ENCODE peak calls at places on chromosomes 1 and 21, in ten cellular contexts. Z is astrocyte of the spinal cord; K is Right ventricle myocardium superior; T is MCF 10A; B is RCC 7860; H is activated CD4-positive, alpha-beta T cell treated with anti-CD3 and anti-CD28 coated beads, Interleukin-2, amount 50 U/mL, for 1 hour; E is ACHN; X is pancreas; S is stimulated activated CD4-positive, alpha-beta T cell treated with anti-CD3 and anti-CD28 coated beads, TNF-alpha, amount 100 ng/mL, for 4 hours; Y is fibroblast of the conjunctiva. R is an unnamed sample.

GRCh38 chr21:20108976-20109375 is 889.2 kb upstream of the NCAM2 start:
- DNase-seq in S (no peak), Z (no peak), X (no peak), K (no peak), T (no peak), B (no peak), H (no peak), E (no peak), Y (no peak), R (no peak)

GRCh38 chr21:39852726-39853510 is 14.3 kb upstream of the PCP4 start:
- DNase-seq in B (no peak), S (no peak), X (no peak), E (no peak), Y (no peak), K (no peak), T (no peak), H (no peak), Z (no peak), R (no peak)

GRCh38 chr1:219460561-219461511 is 152.1 kb downstream of the ZC3H11B start:
- DNase-seq in X (no peak), T (peak; percentile 60), E (no peak), H (no peak), Z (peak; percentile 14), Y (peak; percentile 68), B (no peak), K (no peak), S (no peak), R (no peak)

GRCh38 chr21:42025392-42026071 is 15.4 kb upstream of the ZBTB21 start:
- DNase-seq in B (no peak), K (no peak), E (no peak), Y (no peak), X (no peak), S (no peak), T (no peak), Z (peak; percentile 54), H (no peak), R (no peak)

GRCh38 chr21:26887241-26887640 is 42.0 kb upstream of the ADAMTS1 start:
- DNase-seq in S (no peak), Y (peak; percentile 30), T (no peak), B (no peak), H (no peak), K (no peak), X (no peak), Z (peak; percentile 2), E (no peak), R (no peak)

GRCh38 chr1:7290971-7291970 is 479.8 kb upstream of the VAMP3 start:
- DNase-seq in K (peak; percentile 76), Z (peak; percentile 58), Y (no peak), E (no peak), S (no peak), X (no peak), B (no peak), H (no peak), T (no peak), R (peak; percentile 51)

GRCh38 chr1:47883963-47884362 is 113.2 kb downstream of the TRABD2B start:
- DNase-seq in Y (no peak), X (no peak), H (no peak), K (no peak), B (no peak), T (no peak), Z (no peak), S (no peak), E (no peak), R (no peak)

GRCh38 chr21:35294231-35294898 is 245.3 kb upstream of the RUNX1 start:
- DNase-seq in Y (no peak), E (no peak), T (peak; percentile 13), S (no peak), H (no peak), B (peak; percentile 23), X (peak; percentile 29), Z (no peak), K (no peak), R (no peak)

GRCh38 chr1:46681333-46682034 is 9.8 kb downstream of the TEX38 start:
- DNase-seq in T (no peak), Y (no peak), S (no peak), K (no peak), B (no peak), X (no peak), H (no peak), Z (no peak), E (no peak), R (no peak)

GRCh38 chr1:6603424-6603850 is 768 bp upstream of the KLHL21 start:
- DNase-seq in Y (peak; percentile 69), B (no peak), X (peak; percentile 68), E (peak; percentile 64), T (no peak), H (peak; percentile 54), Z (peak; percentile 89), K (peak; percentile 75), S (no peak), R (no peak)

GRCh38 chr1:176693697-176694329 is 230.8 kb downstream of the PAPPA2 start:
- DNase-seq in T (no peak), X (no peak), K (no peak), B (no peak), Y (no peak), S (no peak), Z (no peak), H (no peak), E (no peak), R (no peak)

GRCh38 chr1:185862235-185862634 is 128.0 kb downstream of the HMCN1 start:
- DNase-seq in H (no peak), K (no peak), T (no peak), E (no peak), B (no peak), S (no peak), Y (no peak), X (no peak), Z (peak; percentile 19), R (no peak)

GRCh38 chr21:42171091-42172053 is 47.6 kb upstream of the ABCG1 start:
- DNase-seq in Y (no peak), H (no peak), T (peak; percentile 88), X (no peak), B (no peak), Z (no peak), E (no peak), K (no peak), S (no peak), R (no peak)

GRCh38 chr1:166920561-166921475 is 44.8 kb upstream of the TADA1 start:
- DNase-seq in S (no peak), X (no peak), K (peak; percentile 38), Z (peak; percentile 25), B (no peak), Y (no peak), E (no peak), H (no peak), T (no peak), R (no peak)

GRCh38 chr21:16908087-16908486 is 604.8 kb upstream of the CXADR start:
- DNase-seq in T (peak; percentile 77), H (no peak), S (no peak), X (no peak), E (no peak), B (no peak), Y (no peak), K (no peak), Z (peak; percentile 17), R (no peak)

GRCh38 chr1:94636625-94637024 is 95.1 kb upstream of the F3 start:
- DNase-seq in E (no peak), T (peak; percentile 64), Z (no peak), Y (no peak), B (no peak), X (no peak), H (no peak), K (no peak), S (no peak), R (no peak)

GRCh38 chr1:223819730-223820514 is 25.8 kb downstream of the TP53BP2 start:
- DNase-seq in T (peak; percentile 44), B (no peak), S (no peak), K (no peak), X (no peak), H (no peak), Y (peak; percentile 80), E (no peak), Z (peak; percentile 45), R (no peak)

GRCh38 chr1:156598731-156599432 is 2.4 kb downstream of the GPATCH4 start:
- DNase-seq in S (no peak), X (no peak), Y (no peak), K (no peak), H (no peak), B (no peak), E (no peak), T (no peak), Z (no peak), R (no peak)

GRCh38 chr1:100794719-100795645 is 75.4 kb downstream of the VCAM1 start:
- DNase-seq in H (no peak), B (no peak), K (no peak), E (no peak), Y (no peak), Z (peak; percentile 86), X (no peak), S (no peak), T (peak; percentile 23), R (peak; percentile 82)

GRCh38 chr1:97898948-97899347 is 21.9 kb downstream of the DPYD start:
- DNase-seq in K (no peak), S (no peak), B (peak; percentile 32), H (no peak), X (no peak), Y (no peak), E (no peak), T (no peak), Z (peak; percentile 20), R (no peak)

GRCh38 chr1:174364996-174365760 is 82.6 kb upstream of the GPR52 start:
- DNase-seq in Y (no peak), S (no peak), Z (no peak), B (no peak), H (no peak), K (no peak), E (no peak), X (no peak), T (no peak), R (no peak)

GRCh38 chr1:20711285-20712209 is 6.3 kb downstream of the KIF17 start:
- DNase-seq in H (no peak), B (no peak), Y (no peak), E (no peak), S (no peak), Z (no peak), X (no peak), T (no peak), K (no peak), R (no peak)

GRCh38 chr1:164703971-164704411 is 145.0 kb downstream of the PBX1 start:
- DNase-seq in K (no peak), B (no peak), Y (no peak), E (no peak), X (no peak), H (no peak), S (no peak), Z (no peak), T (no peak), R (no peak)

GRCh38 chr21:42833439-42833815 is 45.9 kb downstream of the WDR4 start:
- DNase-seq in B (peak; percentile 14), E (peak; percentile 24), X (no peak), Z (no peak), T (no peak), H (peak; percentile 55), S (no peak), Y (no peak), K (no peak), R (no peak)

GRCh38 chr1:106435269-106435668 is 621.2 kb upstream of the PRMT6 start:
- DNase-seq in T (no peak), K (no peak), X (no peak), Z (no peak), E (no peak), B (no peak), Y (no peak), S (no peak), H (no peak), R (no peak)

R was measured in brain pericyte.